ENCODE peak calls at places on chromosome 10, in four cellular contexts. S, Y, C and T are unnamed samples.

GRCh38 chr10:73803680-73804286 is 7.6 kb downstream of the NDST2 start:
- DNase-seq in C (no peak), S (no peak), Y (no peak), T (no peak)

GRCh38 chr10:51302316-51302715 is 228.0 kb downstream of the PRKG1 start:
- DNase-seq in S (no peak), C (no peak), Y (peak), T (no peak)

GRCh38 chr10:44873156-44873555 is 38.0 kb upstream of the TMEM72 start:
- DNase-seq in Y (peak), C (no peak), S (no peak), T (no peak)

GRCh38 chr10:72344932-72345331 is 9.8 kb downstream of the DNAJB12 start:
- DNase-seq in C (no peak), Y (no peak), S (no peak), T (no peak)

GRCh38 chr10:15472431-15473400 is 101.6 kb upstream of the FAM171A1 start:
- DNase-seq in S (no peak), Y (peak), C (no peak), T (no peak)

GRCh38 chr10:323651-324293 is 188.5 kb downstream of the ZMYND11 start:
- DNase-seq in Y (peak), C (no peak), S (no peak), T (peak)

GRCh38 chr10:48817141-48817540 is 122.5 kb downstream of the LRRC18 start:
- DNase-seq in Y (no peak), S (no peak), C (no peak), T (no peak)

GRCh38 chr10:31549936-31550335 is 230.9 kb downstream of the ZEB1 start:
- DNase-seq in C (no peak), Y (peak), S (no peak), T (no peak)

GRCh38 chr10:18136056-18136916 is 3.9 kb upstream of the CACNB2 start:
- DNase-seq in Y (peak), S (no peak), C (no peak), T (no peak)

GRCh38 chr10:86664370-86665217 is 3.7 kb upstream of the LDB3 start:
- DNase-seq in S (no peak), Y (peak), C (no peak), T (no peak)

GRCh38 chr10:130709415-130709814 is 573.2 kb downstream of the GLRX3 start:
- DNase-seq in S (no peak), C (no peak), Y (no peak), T (no peak)